ENCODE peak calls at places on chromosomes 12 and 14, in ten cellular contexts. G, Z, A, D, B, T, U, E, K and X are unnamed samples.

GRCh38 chr12:121441555-121441954 is 41.6 kb downstream of the RNF34 start:
- DNase-seq in G (no peak), Z (no peak), A (no peak), D (no peak), B (no peak), T (no peak), U (no peak), E (no peak), K (no peak), X (no peak)

GRCh38 chr12:120276734-120277133 is 11.2 kb upstream of the PXN start:
- DNase-seq in G (no peak), Z (no peak), A (no peak), D (no peak), B (no peak), T (no peak), U (no peak), E (no peak), K (no peak), X (no peak)

GRCh38 chr12:20946732-20947131 is 136.2 kb downstream of the SLCO1B3 start:
- DNase-seq in G (peak), Z (peak), A (peak), D (no peak), B (peak), T (peak), U (peak), E (peak), K (no peak), X (no peak)

GRCh38 chr14:33165144-33165925 is 226.7 kb downstream of the NPAS3 start:
- DNase-seq in G (no peak), Z (no peak), A (no peak), D (no peak), B (no peak), T (no peak), U (no peak), E (no peak), K (no peak), X (no peak)

GRCh38 chr12:69676257-69677012 is 22.7 kb downstream of the BEST3 start:
- DNase-seq in G (no peak), Z (peak), A (no peak), D (no peak), B (peak), T (no peak), U (no peak), E (no peak), K (no peak), X (no peak)

GRCh38 chr14:65170768-65171251 is 68.5 kb upstream of the MAX start:
- DNase-seq in G (no peak), Z (no peak), A (peak), D (peak), B (peak), T (peak), U (no peak), E (peak), K (peak), X (no peak)

GRCh38 chr12:53208435-53208834 is 1.4 kb upstream of the ITGB7 start:
- DNase-seq in G (no peak), Z (no peak), A (no peak), D (no peak), B (no peak), T (no peak), U (no peak), E (no peak), K (no peak), X (no peak)

GRCh38 chr12:51533799-51534198 is 57.2 kb upstream of the SCN8A start:
- DNase-seq in G (no peak), Z (no peak), A (no peak), D (no peak), B (no peak), T (no peak), U (no peak), E (no peak), K (no peak), X (no peak)

GRCh38 chr14:102668291-102668873 is 75.9 kb downstream of the RCOR1 start:
- DNase-seq in G (no peak), Z (no peak), A (no peak), D (no peak), B (no peak), T (no peak), U (no peak), E (no peak), K (no peak), X (no peak)

GRCh38 chr12:55715169-55715764 is 579 bp upstream of the BLOC1S1 start:
- DNase-seq in G (no peak), Z (no peak), A (no peak), D (no peak), B (no peak), T (no peak), U (no peak), E (no peak), K (no peak), X (no peak)